ENCODE peak calls at places on chromosomes 5 and 9, in six cellular contexts. Q is GM23338; C is stimulated activated CD4-positive, alpha-beta T cell treated with anti-CD3 and anti-CD28 coated beads, Interleukin-1b, Interleukin-23, amount 100 ng/mL, for 48 hours; X is activated T-cell treated with anti-CD3 and anti-CD28 coated beads, Interleukin-2, amount 50 U/mL, for 1 hour; L is fibroblast of pulmonary artery; H is stimulated activated CD8-positive, alpha-beta memory T cell treated with anti-CD3 and anti-CD28 coated beads, Interleukin-7, amount 100 ng/mL, for 24 hours. F is an unnamed sample.

GRCh38 chr9:98687911-98688310 is 20.8 kb downstream of the GABBR2 start:
- DNase-seq in L (no peak), C (no peak), H (no peak), Q (no peak), X (no peak), F (no peak)

GRCh38 chr5:115098041-115098702 is 71.5 kb downstream of the TRIM36 start:
- DNase-seq in C (peak; percentile 6), X (no peak), L (peak; percentile 69), H (peak; percentile 1), Q (peak; percentile 76), F (peak; percentile 67)

GRCh38 chr9:14314424-14314928 is 535 bp upstream of the NFIB start:
- DNase-seq in C (no peak), H (no peak), L (peak; percentile 96), Q (peak; percentile 85), X (no peak), F (peak; percentile 91)

GRCh38 chr9:107989544-107989943 is 500.0 kb upstream of the KLF4 start:
- DNase-seq in L (peak; percentile 46), Q (no peak), C (no peak), X (no peak), H (no peak), F (no peak)

GRCh38 chr5:156438076-156438475 is 111.1 kb downstream of the SGCD start:
- DNase-seq in Q (no peak), L (no peak), X (no peak), H (no peak), C (no peak), F (no peak)

GRCh38 chr5:36151434-36152323 is at the start of the genes LMBRD2 and SKP2:
- DNase-seq in C (peak; percentile 97), Q (peak; percentile 99), H (peak; percentile 94), X (peak; percentile 95), L (peak; percentile 98), F (peak; percentile 99)

GRCh38 chr5:91256142-91256524 is 127.0 kb downstream of the ARRDC3 start:
- DNase-seq in C (no peak), L (no peak), Q (no peak), H (no peak), X (no peak), F (no peak)

GRCh38 chr9:32723801-32724200 is 59.5 kb upstream of the TMEM215 start:
- DNase-seq in H (no peak), L (peak; percentile 31), Q (no peak), X (no peak), C (no peak), F (no peak)

GRCh38 chr9:107933042-107933441 is 443.5 kb upstream of the KLF4 start:
- DNase-seq in C (no peak), H (no peak), X (no peak), Q (peak; percentile 3), L (peak; percentile 3), F (no peak)